ENCODE peak calls at places on chromosomes 1 and 21, in seven cellular contexts. One of them, this sample, is unnamed.

GRCh38 chr1:208101661-208102431 is 142.3 kb downstream of the PLXNA2 start:
- DNase-seq in H9: no peak
- DNase-seq in IMR-90: peak
- DNase-seq in H1: no peak
- DNase-seq in mesenchymal stem cell: no peak
- DNase-seq in trophoblast cell: no peak
- DNase-seq in neuronal stem cell: peak
- DNase-seq in this sample: no peak

GRCh38 chr1:62321438-62321837 is 2.2 kb upstream of the KANK4 start:
- DNase-seq in H9: no peak
- DNase-seq in IMR-90: peak
- DNase-seq in H1: no peak
- DNase-seq in mesenchymal stem cell: peak
- DNase-seq in trophoblast cell: peak
- DNase-seq in neuronal stem cell: no peak
- DNase-seq in this sample: peak

GRCh38 chr1:38183094-38183493 is 136.5 kb upstream of the POU3F1 start:
- DNase-seq in H9: peak
- DNase-seq in IMR-90: no peak
- DNase-seq in H1: no peak
- DNase-seq in mesenchymal stem cell: no peak
- DNase-seq in trophoblast cell: no peak
- DNase-seq in neuronal stem cell: no peak
- DNase-seq in this sample: peak

GRCh38 chr21:36902793-36903192 is 63.7 kb downstream of the HLCS start:
- DNase-seq in H9: no peak
- DNase-seq in IMR-90: peak
- DNase-seq in H1: no peak
- DNase-seq in mesenchymal stem cell: peak
- DNase-seq in trophoblast cell: no peak
- DNase-seq in neuronal stem cell: no peak
- DNase-seq in this sample: no peak

GRCh38 chr1:239719642-239720258 is 333.4 kb downstream of the CHRM3 start:
- DNase-seq in H9: no peak
- DNase-seq in IMR-90: no peak
- DNase-seq in H1: no peak
- DNase-seq in mesenchymal stem cell: no peak
- DNase-seq in trophoblast cell: no peak
- DNase-seq in neuronal stem cell: no peak
- DNase-seq in this sample: no peak

GRCh38 chr1:111199881-111200801 is at the start of gene DENND2D:
- DNase-seq in H9: no peak
- DNase-seq in IMR-90: no peak
- DNase-seq in H1: no peak
- DNase-seq in mesenchymal stem cell: no peak
- DNase-seq in trophoblast cell: peak
- DNase-seq in neuronal stem cell: no peak
- DNase-seq in this sample: no peak

GRCh38 chr1:106879538-106879937 is 176.9 kb upstream of the PRMT6 start:
- DNase-seq in H9: no peak
- DNase-seq in IMR-90: no peak
- DNase-seq in H1: no peak
- DNase-seq in mesenchymal stem cell: no peak
- DNase-seq in trophoblast cell: no peak
- DNase-seq in neuronal stem cell: no peak
- DNase-seq in this sample: no peak

GRCh38 chr1:111520040-111520439 is 16.6 kb upstream of the ADORA3 start:
- DNase-seq in H9: no peak
- DNase-seq in IMR-90: no peak
- DNase-seq in H1: no peak
- DNase-seq in mesenchymal stem cell: no peak
- DNase-seq in trophoblast cell: no peak
- DNase-seq in neuronal stem cell: no peak
- DNase-seq in this sample: no peak

GRCh38 chr1:111318483-111319000 is 27.9 kb downstream of the CHIA start:
- DNase-seq in H9: no peak
- DNase-seq in IMR-90: no peak
- DNase-seq in H1: no peak
- DNase-seq in mesenchymal stem cell: no peak
- DNase-seq in trophoblast cell: peak
- DNase-seq in neuronal stem cell: no peak
- DNase-seq in this sample: no peak

GRCh38 chr1:156945881-156946661 is 25.6 kb downstream of the LRRC71 start:
- DNase-seq in H9: no peak
- DNase-seq in IMR-90: peak
- DNase-seq in H1: no peak
- DNase-seq in mesenchymal stem cell: no peak
- DNase-seq in trophoblast cell: no peak
- DNase-seq in neuronal stem cell: no peak
- DNase-seq in this sample: no peak

GRCh38 chr21:43624343-43624742 is 34.9 kb downstream of the HSF2BP start:
- DNase-seq in H9: no peak
- DNase-seq in IMR-90: no peak
- DNase-seq in H1: no peak
- DNase-seq in mesenchymal stem cell: no peak
- DNase-seq in trophoblast cell: no peak
- DNase-seq in neuronal stem cell: no peak
- DNase-seq in this sample: peak

GRCh38 chr1:209652121-209652742 is at the start of gene LAMB3:
- DNase-seq in H9: no peak
- DNase-seq in IMR-90: no peak
- DNase-seq in H1: no peak
- DNase-seq in mesenchymal stem cell: no peak
- DNase-seq in trophoblast cell: peak
- DNase-seq in neuronal stem cell: no peak
- DNase-seq in this sample: no peak

GRCh38 chr1:171699526-171699925 is 42.3 kb downstream of the VAMP4 start:
- DNase-seq in H9: no peak
- DNase-seq in IMR-90: peak
- DNase-seq in H1: no peak
- DNase-seq in mesenchymal stem cell: no peak
- DNase-seq in trophoblast cell: no peak
- DNase-seq in neuronal stem cell: peak
- DNase-seq in this sample: no peak

GRCh38 chr1:156480015-156480368 is 20.6 kb downstream of the MEF2D start:
- DNase-seq in H9: no peak
- DNase-seq in IMR-90: no peak
- DNase-seq in H1: no peak
- DNase-seq in mesenchymal stem cell: no peak
- DNase-seq in trophoblast cell: no peak
- DNase-seq in neuronal stem cell: no peak
- DNase-seq in this sample: peak

GRCh38 chr21:46210378-46211136 is 18.0 kb downstream of the LSS start:
- DNase-seq in H9: no peak
- DNase-seq in IMR-90: no peak
- DNase-seq in H1: no peak
- DNase-seq in mesenchymal stem cell: no peak
- DNase-seq in trophoblast cell: no peak
- DNase-seq in neuronal stem cell: no peak
- DNase-seq in this sample: peak

GRCh38 chr1:80424249-80424648 is 1376.5 kb upstream of the ADGRL2 start:
- DNase-seq in H9: no peak
- DNase-seq in IMR-90: no peak
- DNase-seq in H1: no peak
- DNase-seq in mesenchymal stem cell: no peak
- DNase-seq in trophoblast cell: no peak
- DNase-seq in neuronal stem cell: no peak
- DNase-seq in this sample: no peak

GRCh38 chr1:59827055-59827643 is 12.4 kb downstream of the HOOK1 start:
- DNase-seq in H9: no peak
- DNase-seq in IMR-90: no peak
- DNase-seq in H1: no peak
- DNase-seq in mesenchymal stem cell: no peak
- DNase-seq in trophoblast cell: no peak
- DNase-seq in neuronal stem cell: no peak
- DNase-seq in this sample: no peak

GRCh38 chr21:44940116-44940631 is 345 bp downstream of the SLX9 start:
- DNase-seq in H9: peak
- DNase-seq in IMR-90: no peak
- DNase-seq in H1: no peak
- DNase-seq in mesenchymal stem cell: peak
- DNase-seq in trophoblast cell: no peak
- DNase-seq in neuronal stem cell: no peak
- DNase-seq in this sample: no peak

GRCh38 chr1:240533154-240533780 is 78.7 kb downstream of the GREM2 start:
- DNase-seq in H9: no peak
- DNase-seq in IMR-90: no peak
- DNase-seq in H1: no peak
- DNase-seq in mesenchymal stem cell: no peak
- DNase-seq in trophoblast cell: no peak
- DNase-seq in neuronal stem cell: no peak
- DNase-seq in this sample: no peak

GRCh38 chr1:193033610-193034009 is 25.6 kb downstream of the UCHL5 start:
- DNase-seq in H9: no peak
- DNase-seq in IMR-90: no peak
- DNase-seq in H1: no peak
- DNase-seq in mesenchymal stem cell: no peak
- DNase-seq in trophoblast cell: no peak
- DNase-seq in neuronal stem cell: no peak
- DNase-seq in this sample: no peak

GRCh38 chr1:158095737-158096335 is 84.9 kb upstream of the CD1D start:
- DNase-seq in H9: peak
- DNase-seq in IMR-90: peak
- DNase-seq in H1: peak
- DNase-seq in mesenchymal stem cell: peak
- DNase-seq in trophoblast cell: no peak
- DNase-seq in neuronal stem cell: no peak
- DNase-seq in this sample: peak

DNA sequence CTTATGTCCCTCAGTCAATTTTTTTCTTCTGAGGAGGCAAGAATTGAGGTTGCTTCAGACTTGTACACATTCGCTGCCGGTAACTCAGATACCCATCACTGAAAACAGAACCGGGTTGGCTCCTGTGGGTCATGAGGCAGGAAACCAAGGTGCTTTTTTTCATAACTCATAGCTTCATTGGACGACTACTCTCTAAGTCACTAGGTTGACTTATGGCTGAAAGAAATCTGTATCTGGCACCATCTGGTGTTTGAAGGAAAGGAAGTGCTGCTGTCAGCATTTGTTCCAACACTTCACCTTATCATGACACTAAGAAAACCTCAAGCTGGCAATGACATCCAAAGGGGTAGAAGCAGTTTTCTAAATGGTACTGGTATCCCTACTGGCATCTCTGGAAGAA is 82.3 kb downstream of the TBX19 start:
- DNase-seq in H9: no peak
- DNase-seq in IMR-90: no peak
- DNase-seq in H1: no peak
- DNase-seq in mesenchymal stem cell: no peak
- DNase-seq in trophoblast cell: no peak
- DNase-seq in neuronal stem cell: no peak
- DNase-seq in this sample: no peak
- H2BK5ac ChIP-seq in H9: no peak
- H2BK5ac ChIP-seq in IMR-90: no peak
- H2BK5ac ChIP-seq in H1: no peak
- H2BK5ac ChIP-seq in mesenchymal stem cell: no peak
- H2BK5ac ChIP-seq in trophoblast cell: no peak
- H2BK5ac ChIP-seq in neuronal stem cell: no peak
- H2BK5ac ChIP-seq in this sample: no peak

GRCh38 chr1:116012716-116013115 is 36.4 kb downstream of the SLC22A15 start:
- DNase-seq in H9: no peak
- DNase-seq in IMR-90: no peak
- DNase-seq in H1: no peak
- DNase-seq in mesenchymal stem cell: no peak
- DNase-seq in trophoblast cell: no peak
- DNase-seq in neuronal stem cell: no peak
- DNase-seq in this sample: no peak
- H2BK5ac ChIP-seq in H9: no peak
- H2BK5ac ChIP-seq in IMR-90: no peak
- H2BK5ac ChIP-seq in H1: no peak
- H2BK5ac ChIP-seq in mesenchymal stem cell: no peak
- H2BK5ac ChIP-seq in trophoblast cell: no peak
- H2BK5ac ChIP-seq in neuronal stem cell: no peak
- H2BK5ac ChIP-seq in this sample: no peak

DNA sequence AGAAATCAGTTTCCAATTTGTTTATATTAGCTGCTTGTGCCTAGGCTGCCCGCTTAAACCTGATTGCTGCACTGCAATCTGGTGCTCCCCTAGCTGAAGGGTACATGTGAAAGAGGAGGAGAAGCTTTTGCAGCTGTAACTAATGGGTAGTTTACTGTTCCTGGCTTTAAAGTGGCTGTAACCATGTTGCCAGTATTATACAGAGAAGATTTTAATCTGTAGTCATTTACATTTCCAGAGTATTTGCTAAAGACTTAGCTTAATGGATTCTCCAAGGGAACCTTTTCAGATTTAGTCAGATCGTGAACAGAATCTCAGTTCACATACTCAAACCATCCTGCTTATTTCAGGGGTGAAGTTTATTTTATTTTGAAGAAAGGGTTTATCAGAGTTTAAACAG is 22.9 kb downstream of the AHCYL1 start:
- DNase-seq in H9: no peak
- DNase-seq in IMR-90: no peak
- DNase-seq in H1: no peak
- DNase-seq in mesenchymal stem cell: no peak
- DNase-seq in trophoblast cell: no peak
- DNase-seq in neuronal stem cell: no peak
- DNase-seq in this sample: no peak
- H2BK5ac ChIP-seq in H9: no peak
- H2BK5ac ChIP-seq in IMR-90: no peak
- H2BK5ac ChIP-seq in H1: no peak
- H2BK5ac ChIP-seq in mesenchymal stem cell: no peak
- H2BK5ac ChIP-seq in trophoblast cell: no peak
- H2BK5ac ChIP-seq in neuronal stem cell: no peak
- H2BK5ac ChIP-seq in this sample: no peak

GRCh38 chr1:91912267-91912666 is 26.3 kb upstream of the TGFBR3 start:
- DNase-seq in H9: no peak
- DNase-seq in IMR-90: no peak
- DNase-seq in H1: no peak
- DNase-seq in mesenchymal stem cell: no peak
- DNase-seq in trophoblast cell: no peak
- DNase-seq in neuronal stem cell: no peak
- DNase-seq in this sample: no peak
- H2BK5ac ChIP-seq in H9: no peak
- H2BK5ac ChIP-seq in IMR-90: no peak
- H2BK5ac ChIP-seq in H1: no peak
- H2BK5ac ChIP-seq in mesenchymal stem cell: no peak
- H2BK5ac ChIP-seq in trophoblast cell: no peak
- H2BK5ac ChIP-seq in neuronal stem cell: no peak
- H2BK5ac ChIP-seq in this sample: no peak

This sample was measured in mesendoderm.